ENCODE peak calls at places on chromosome 14, in nine cellular contexts. U is trophoblast cell; S is head of caudate nucleus; H is choroid plexus epithelial cell; T is stimulated activated CD4-positive, alpha-beta T cell treated with anti-CD3 and anti-CD28 coated beads, Interleukin-1b, Interleukin-23, amount 100 ng/mL, for 1 hour; Y is cardiac muscle cell; F is astrocyte of the cerebellum; J is GM03348; O is T-cell. X is an unnamed sample.

GRCh38 chr14:58455593-58456265 is 28.2 kb downstream of the KIAA0586 start:
- DNase-seq in U (no peak), S (no peak), H (no peak), T (no peak), Y (no peak), F (no peak), J (no peak), O (no peak), X (no peak)

GRCh38 chr14:93095742-93096510 is 19.8 kb downstream of the ITPK1 start:
- DNase-seq in U (no peak), S (no peak), H (no peak), T (no peak), Y (no peak), F (no peak), J (no peak), O (no peak), X (no peak)

GRCh38 chr14:63650336-63650952 is 8.8 kb upstream of the WDR89 start:
- DNase-seq in U (no peak), S (no peak), H (no peak), T (no peak), Y (no peak), F (no peak), J (no peak), O (peak), X (no peak)

GRCh38 chr14:104436741-104437701 is 142.5 kb upstream of the C14orf180 start:
- DNase-seq in U (no peak), S (peak), H (no peak), T (no peak), Y (no peak), F (no peak), J (peak), O (no peak), X (peak)

GRCh38 chr14:52769889-52770288 is 21.5 kb downstream of the GNPNAT1 start:
- DNase-seq in U (no peak), S (no peak), H (peak), T (no peak), Y (no peak), F (no peak), J (no peak), O (no peak), X (no peak)

GRCh38 chr14:89721991-89722390 is 232.5 kb downstream of the EFCAB11 start:
- DNase-seq in U (no peak), S (no peak), H (no peak), T (no peak), Y (no peak), F (no peak), J (no peak), O (no peak), X (no peak)

GRCh38 chr14:26719514-26719913 is 121.7 kb upstream of the NOVA1 start:
- DNase-seq in U (no peak), S (no peak), H (peak), T (no peak), Y (no peak), F (no peak), J (no peak), O (no peak), X (no peak)

GRCh38 chr14:31294736-31295398 is 87.3 kb upstream of the HECTD1 start:
- DNase-seq in U (no peak), S (no peak), H (no peak), T (no peak), Y (no peak), F (no peak), J (no peak), O (no peak), X (no peak)

GRCh38 chr14:76754586-76754985 is 6.7 kb upstream of the VASH1 start:
- DNase-seq in U (no peak), S (no peak), H (no peak), T (no peak), Y (no peak), F (no peak), J (no peak), O (no peak), X (no peak)

GRCh38 chr14:33332497-33332896 is 393.8 kb downstream of the NPAS3 start:
- DNase-seq in U (no peak), S (peak), H (no peak), T (no peak), Y (no peak), F (no peak), J (no peak), O (no peak), X (no peak)

GRCh38 chr14:91893659-91894058 is 26.3 kb upstream of the TC2N start:
- DNase-seq in U (no peak), S (no peak), H (no peak), T (no peak), Y (no peak), F (no peak), J (no peak), O (no peak), X (no peak)

GRCh38 chr14:92462568-92462967 is 51.0 kb upstream of the RIN3 start:
- DNase-seq in U (no peak), S (no peak), H (no peak), T (no peak), Y (no peak), F (no peak), J (no peak), O (no peak), X (no peak)

GRCh38 chr14:69972755-69973154 is 93.5 kb downstream of the SMOC1 start:
- DNase-seq in U (no peak), S (no peak), H (no peak), T (no peak), Y (no peak), F (no peak), J (no peak), O (no peak), X (no peak)

GRCh38 chr14:104345316-104346111 is 207.1 kb downstream of the KIF26A start:
- DNase-seq in U (no peak), S (peak), H (no peak), T (no peak), Y (no peak), F (no peak), J (no peak), O (no peak), X (peak)

GRCh38 chr14:76314521-76314951 is 61.4 kb upstream of the ESRRB start:
- DNase-seq in U (no peak), S (no peak), H (no peak), T (no peak), Y (peak), F (no peak), J (no peak), O (no peak), X (no peak)

GRCh38 chr14:62189698-62190097 is 427.5 kb downstream of the SNAPC1 start:
- DNase-seq in U (no peak), S (no peak), H (peak), T (no peak), Y (no peak), F (peak), J (no peak), O (no peak), X (no peak)

GRCh38 chr14:66403183-66403582 is 83.0 kb upstream of the CCDC196 start:
- DNase-seq in U (no peak), S (no peak), H (peak), T (no peak), Y (no peak), F (no peak), J (peak), O (no peak), X (peak)

GRCh38 chr14:80211143-80212024 is at the start of gene DIO2:
- DNase-seq in U (peak), S (peak), H (peak), T (no peak), Y (no peak), F (no peak), J (no peak), O (no peak), X (peak)

GRCh38 chr14:39085933-39086332 is 17.1 kb downstream of the SEC23A start:
- DNase-seq in U (no peak), S (no peak), H (peak), T (no peak), Y (peak), F (peak), J (no peak), O (no peak), X (no peak)

GRCh38 chr14:58533417-58533816 is 104.3 kb upstream of the DACT1 start:
- DNase-seq in U (no peak), S (peak), H (peak), T (no peak), Y (peak), F (no peak), J (peak), O (no peak), X (no peak)

GRCh38 chr14:32252030-32252670 is 49.1 kb upstream of the RNU6-8 start:
- DNase-seq in U (peak), S (peak), H (peak), T (peak), Y (peak), F (peak), J (peak), O (peak), X (peak)

GRCh38 chr14:86779416-86779815 is 1213.6 kb downstream of the GALC start:
- DNase-seq in U (no peak), S (no peak), H (no peak), T (no peak), Y (no peak), F (no peak), J (no peak), O (no peak), X (no peak)

GRCh38 chr14:75339059-75339458 is 60.4 kb downstream of the FOS start:
- DNase-seq in U (peak), S (no peak), H (peak), T (no peak), Y (no peak), F (no peak), J (peak), O (no peak), X (no peak)

GRCh38 chr14:52355016-52355430 is 40.9 kb downstream of the PTGER2 start:
- DNase-seq in U (no peak), S (no peak), H (peak), T (no peak), Y (no peak), F (peak), J (peak), O (no peak), X (no peak)

GRCh38 chr14:105856676-105857222 is 330.4 kb downstream of the TMEM121 start:
- DNase-seq in U (no peak), S (peak), H (no peak), T (no peak), Y (no peak), F (no peak), J (no peak), O (no peak), X (no peak)

GRCh38 chr14:66228267-66228970 is 257.8 kb upstream of the CCDC196 start:
- DNase-seq in U (no peak), S (no peak), H (peak), T (no peak), Y (no peak), F (no peak), J (no peak), O (no peak), X (no peak)

GRCh38 chr14:21025374-21026151 is 702 bp upstream of the NDRG2 start:
- DNase-seq in U (no peak), S (peak), H (peak), T (no peak), Y (peak), F (no peak), J (no peak), O (no peak), X (no peak)

GRCh38 chr14:77272261-77272660 is 1.3 kb upstream of the NGB start:
- DNase-seq in U (no peak), S (no peak), H (no peak), T (no peak), Y (no peak), F (no peak), J (no peak), O (no peak), X (no peak)

GRCh38 chr14:51527073-51527472 is 124.6 kb upstream of the FRMD6 start:
- DNase-seq in U (no peak), S (no peak), H (peak), T (no peak), Y (no peak), F (no peak), J (no peak), O (no peak), X (no peak)

GRCh38 chr14:97353102-97353501 is 555.9 kb downstream of the VRK1 start:
- DNase-seq in U (no peak), S (no peak), H (no peak), T (no peak), Y (no peak), F (no peak), J (no peak), O (no peak), X (no peak)

GRCh38 chr14:52703225-52703624 is 3.8 kb upstream of the PSMC6 start:
- DNase-seq in U (peak), S (no peak), H (peak), T (no peak), Y (no peak), F (peak), J (peak), O (no peak), X (no peak)

GRCh38 chr14:105851716-105852377 is 325.5 kb downstream of the TMEM121 start:
- DNase-seq in U (no peak), S (peak), H (no peak), T (no peak), Y (no peak), F (no peak), J (no peak), O (no peak), X (no peak)

GRCh38 chr14:65336191-65336591 is 76.3 kb upstream of the FUT8 start:
- DNase-seq in U (peak), S (no peak), H (peak), T (no peak), Y (no peak), F (no peak), J (peak), O (no peak), X (no peak)

GRCh38 chr14:75542585-75543091 is 20.4 kb downstream of the BATF start:
- DNase-seq in U (peak), S (peak), H (peak), T (peak), Y (peak), F (no peak), J (peak), O (peak), X (no peak)